ENCODE peak calls at places on chromosome 3, in four cellular contexts. One of them, this sample, is unnamed. For H3K9me3, the result is how much of the 10 kb centered on the place peaks cover.

GRCh38 chr3:189142527-189142926 is 29.2 kb upstream of the TPRG1 start:
- DNase-seq in transverse colon: no peak
- DNase-seq in testis: no peak
- DNase-seq in tibial artery: no peak
- DNase-seq in this sample: no peak

GRCh38 chr3:142028174-142028833 is 121.0 kb downstream of the TFDP2 start:
- DNase-seq in transverse colon: peak
- DNase-seq in testis: peak
- DNase-seq in tibial artery: no peak
- DNase-seq in this sample: no peak

GRCh38 chr3:57951106-57951882 is 56.9 kb upstream of the FLNB start:
- DNase-seq in tibial artery: peak
- DNase-seq in testis: peak
- DNase-seq in transverse colon: peak
- DNase-seq in this sample: no peak

GRCh38 chr3:11475324-11475723 is 168.4 kb downstream of the VGLL4 start:
- DNase-seq in tibial artery: no peak
- DNase-seq in transverse colon: no peak
- DNase-seq in testis: no peak
- DNase-seq in this sample: no peak

GRCh38 chr3:37652405-37652804 is 209.3 kb upstream of the CTDSPL start:
- DNase-seq in tibial artery: no peak
- DNase-seq in testis: no peak
- DNase-seq in transverse colon: no peak
- DNase-seq in this sample: no peak

GRCh38 chr3:149541091-149541491 is 66.6 kb downstream of the TM4SF4 start:
- DNase-seq in testis: no peak
- DNase-seq in transverse colon: no peak
- DNase-seq in tibial artery: no peak
- DNase-seq in this sample: no peak

GRCh38 chr3:181999314-181999713 is 287.6 kb downstream of the SOX2 start:
- DNase-seq in testis: no peak
- DNase-seq in tibial artery: no peak
- DNase-seq in transverse colon: no peak
- DNase-seq in this sample: no peak

GRCh38 chr3:15899438-15899837 is 101.7 kb upstream of the ANKRD28 start:
- DNase-seq in testis: no peak
- DNase-seq in tibial artery: no peak
- DNase-seq in transverse colon: no peak
- DNase-seq in this sample: no peak

GRCh38 chr3:19254189-19254588 is 105.9 kb downstream of the KCNH8 start:
- DNase-seq in transverse colon: no peak
- DNase-seq in testis: no peak
- DNase-seq in tibial artery: no peak
- DNase-seq in this sample: no peak

GRCh38 chr3:15148614-15149013 is 49.7 kb upstream of the RBSN start:
- DNase-seq in transverse colon: no peak
- DNase-seq in testis: peak
- DNase-seq in tibial artery: no peak
- DNase-seq in this sample: peak

GRCh38 chr3:194223951-194224350 is 88.0 kb downstream of the HES1 start:
- DNase-seq in tibial artery: no peak
- DNase-seq in transverse colon: no peak
- DNase-seq in testis: no peak
- DNase-seq in this sample: no peak

GRCh38 chr3:27353221-27353620 is 16.0 kb downstream of the NEK10 start:
- DNase-seq in testis: no peak
- DNase-seq in tibial artery: no peak
- DNase-seq in transverse colon: no peak
- DNase-seq in this sample: no peak

GRCh38 chr3:8313591-8314298 is 187.9 kb upstream of the LMCD1 start:
- DNase-seq in testis: no peak
- DNase-seq in tibial artery: no peak
- DNase-seq in transverse colon: no peak
- DNase-seq in this sample: peak

GRCh38 chr3:15983693-15984092 is 185.9 kb upstream of the ANKRD28 start:
- DNase-seq in testis: no peak
- DNase-seq in transverse colon: no peak
- DNase-seq in tibial artery: no peak
- DNase-seq in this sample: no peak

GRCh38 chr3:194142156-194142910 is 6.4 kb downstream of the HES1 start:
- DNase-seq in transverse colon: no peak
- DNase-seq in testis: peak
- DNase-seq in tibial artery: peak
- DNase-seq in this sample: no peak

GRCh38 chr3:94167796-94168195 is 104.9 kb downstream of the NSUN3 start:
- DNase-seq in testis: no peak
- DNase-seq in tibial artery: no peak
- DNase-seq in transverse colon: no peak
- DNase-seq in this sample: peak

GRCh38 chr3:31164398-31164797 is 269.9 kb upstream of the GADL1 start:
- DNase-seq in transverse colon: no peak
- DNase-seq in testis: no peak
- DNase-seq in tibial artery: no peak
- DNase-seq in this sample: no peak

GRCh38 chr3:192933779-192934456 is 16.3 kb upstream of the MB21D2 start:
- DNase-seq in tibial artery: no peak
- DNase-seq in testis: no peak
- DNase-seq in transverse colon: no peak
- DNase-seq in this sample: no peak

DNA sequence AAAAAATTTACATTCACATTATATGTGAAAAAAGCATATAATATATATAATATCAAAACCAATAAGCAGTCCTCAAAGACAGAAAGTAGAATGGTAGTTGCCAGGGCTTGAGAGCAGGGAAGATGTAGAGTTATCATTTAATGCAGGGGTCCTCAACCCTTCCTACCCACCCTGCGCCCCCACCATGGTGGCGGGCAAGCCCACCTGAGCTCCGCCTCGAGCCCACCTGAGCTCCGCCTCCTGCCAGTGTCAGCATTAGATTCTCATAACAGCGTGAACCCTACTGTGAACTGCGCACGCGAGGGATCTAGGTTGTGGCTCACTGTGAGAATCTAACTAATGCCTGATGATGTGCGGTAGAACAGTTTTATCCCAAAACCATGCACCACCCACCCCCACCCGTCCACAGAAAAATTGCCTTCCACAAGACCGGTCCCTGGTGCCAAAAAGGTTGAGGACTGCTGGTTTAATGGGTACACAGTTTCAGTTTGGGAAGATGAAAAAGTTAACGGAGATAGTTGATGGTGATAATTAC is 3.0 kb downstream of the TRIM59 start:
- DNase-seq in tibial artery: no peak
- DNase-seq in transverse colon: no peak
- DNase-seq in testis: no peak
- DNase-seq in this sample: no peak
- H3K27ac ChIP-seq in tibial artery: no peak
- H3K27ac ChIP-seq in transverse colon: no peak
- H3K27ac ChIP-seq in testis: no peak
- H3K27ac ChIP-seq in this sample: no peak

GRCh38 chr3:197237897-197238296 is 60.5 kb downstream of the DLG1 start:
- DNase-seq in testis: no peak
- DNase-seq in transverse colon: no peak
- DNase-seq in tibial artery: no peak
- DNase-seq in this sample: no peak
- H3K9me3 ChIP-seq in testis: under half
- H3K9me3 ChIP-seq in transverse colon: under half
- H3K9me3 ChIP-seq in tibial artery: under half
- H3K9me3 ChIP-seq in this sample: under half

GRCh38 chr3:71510485-71510884 is 73.0 kb downstream of the FOXP1 start:
- DNase-seq in testis: no peak
- DNase-seq in tibial artery: no peak
- DNase-seq in transverse colon: no peak
- DNase-seq in this sample: no peak
- H3K27ac ChIP-seq in testis: no peak
- H3K27ac ChIP-seq in tibial artery: peak
- H3K27ac ChIP-seq in transverse colon: no peak
- H3K27ac ChIP-seq in this sample: no peak

GRCh38 chr3:171532294-171532693 is 72.1 kb upstream of the TNIK start:
- DNase-seq in testis: no peak
- DNase-seq in tibial artery: no peak
- DNase-seq in transverse colon: no peak
- DNase-seq in this sample: no peak

GRCh38 chr3:171528102-171528501 is 67.9 kb upstream of the TNIK start:
- DNase-seq in transverse colon: no peak
- DNase-seq in testis: no peak
- DNase-seq in tibial artery: no peak
- DNase-seq in this sample: no peak

GRCh38 chr3:171535799-171536198 is 75.6 kb upstream of the TNIK start:
- DNase-seq in testis: no peak
- DNase-seq in tibial artery: no peak
- DNase-seq in transverse colon: no peak
- DNase-seq in this sample: no peak

GRCh38 chr3:171535133-171535532 is 74.9 kb upstream of the TNIK start:
- DNase-seq in tibial artery: no peak
- DNase-seq in testis: no peak
- DNase-seq in transverse colon: no peak
- DNase-seq in this sample: no peak

GRCh38 chr3:171531716-171532115 is 71.5 kb upstream of the TNIK start:
- DNase-seq in testis: no peak
- DNase-seq in tibial artery: no peak
- DNase-seq in transverse colon: no peak
- DNase-seq in this sample: no peak
- H3K9me3 ChIP-seq in testis: under half
- H3K9me3 ChIP-seq in tibial artery: under half
- H3K9me3 ChIP-seq in transverse colon: under half
- H3K9me3 ChIP-seq in this sample: under half

DNA sequence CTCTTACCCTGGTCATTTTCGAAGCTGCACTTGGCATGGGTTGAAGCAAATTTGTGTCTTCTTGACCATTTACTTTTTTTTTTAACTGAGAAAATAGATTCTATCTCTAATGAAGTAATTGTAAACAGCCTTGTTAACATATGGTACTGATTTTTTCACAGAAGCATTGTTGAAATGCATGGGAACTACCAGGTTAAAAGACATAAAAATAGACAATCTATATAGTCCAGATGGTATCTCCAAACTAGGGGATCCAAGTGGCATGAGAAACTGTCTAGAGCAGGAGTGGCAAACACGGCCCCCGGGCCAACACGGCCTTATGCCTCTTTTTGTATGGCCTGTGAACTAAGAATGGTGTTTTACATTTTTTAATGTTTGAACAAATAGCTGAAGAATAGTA is 41.9 kb downstream of the CACNA1D start:
- DNase-seq in testis: no peak
- DNase-seq in tibial artery: no peak
- DNase-seq in transverse colon: no peak
- DNase-seq in this sample: no peak
- H3K27ac ChIP-seq in testis: no peak
- H3K27ac ChIP-seq in tibial artery: no peak
- H3K27ac ChIP-seq in transverse colon: no peak
- H3K27ac ChIP-seq in this sample: no peak

GRCh38 chr3:6716374-6716773 is 144.5 kb upstream of the GRM7 start:
- DNase-seq in testis: no peak
- DNase-seq in transverse colon: no peak
- DNase-seq in tibial artery: no peak
- DNase-seq in this sample: no peak
- H3K9me3 ChIP-seq in testis: under half
- H3K9me3 ChIP-seq in transverse colon: under half
- H3K9me3 ChIP-seq in tibial artery: under half
- H3K9me3 ChIP-seq in this sample: under half

GRCh38 chr3:123800352-123800682 is 83.8 kb downstream of the MYLK start:
- DNase-seq in transverse colon: no peak
- DNase-seq in tibial artery: no peak
- DNase-seq in testis: no peak
- DNase-seq in this sample: no peak
- H3K27ac ChIP-seq in transverse colon: peak
- H3K27ac ChIP-seq in tibial artery: peak
- H3K27ac ChIP-seq in testis: no peak
- H3K27ac ChIP-seq in this sample: no peak

This sample was measured in WERI-Rb-1.